ENCODE peak calls at places on chromosomes 7 and 10, in eight cellular contexts. X is effector CD4-positive, alpha-beta T cell; H is DMS 273 treated with DMSO at 0.1 percent for 48 hours; R is Daoy; T is activated naive CD4-positive, alpha-beta T cell; D is EL; W is HEK293T; C is skeletal muscle cell. Z is an unnamed sample.

GRCh38 chr10:127158663-127159062 is 37.7 kb downstream of the INSYN2A start:
- DNase-seq in X (no peak), H (no peak), R (no peak), T (no peak), D (no peak), W (no peak), C (no peak), Z (no peak)

GRCh38 chr7:37920619-37921339 is at the start of gene EPDR1:
- DNase-seq in X (no peak), H (peak), R (peak), T (no peak), D (no peak), W (peak), C (no peak), Z (no peak)

GRCh38 chr7:29228289-29229011 is 33.9 kb downstream of the CHN2 start:
- DNase-seq in X (no peak), H (peak), R (no peak), T (no peak), D (no peak), W (no peak), C (no peak), Z (no peak)

GRCh38 chr7:13321321-13321720 is 633.9 kb downstream of the ARL4A start:
- DNase-seq in X (no peak), H (no peak), R (no peak), T (no peak), D (no peak), W (no peak), C (no peak), Z (no peak)

GRCh38 chr7:121369462-121369861 is 26.6 kb downstream of the FAM3C start:
- DNase-seq in X (no peak), H (no peak), R (no peak), T (no peak), D (peak), W (no peak), C (peak), Z (no peak)

GRCh38 chr7:49324707-49325106 is 400.4 kb downstream of the CDC14C start:
- DNase-seq in X (no peak), H (no peak), R (peak), T (no peak), D (no peak), W (no peak), C (no peak), Z (no peak)

GRCh38 chr10:88232029-88232895 is 350.9 kb downstream of the RNLS start:
- DNase-seq in X (no peak), H (no peak), R (peak), T (no peak), D (peak), W (no peak), C (peak), Z (no peak)

GRCh38 chr10:3165196-3165595 is 7.4 kb downstream of the PITRM1 start:
- DNase-seq in X (no peak), H (no peak), R (no peak), T (no peak), D (no peak), W (no peak), C (no peak), Z (no peak)

GRCh38 chr7:2321020-2321419 is 6.8 kb upstream of the SNX8 start:
- DNase-seq in X (no peak), H (no peak), R (no peak), T (no peak), D (no peak), W (no peak), C (no peak), Z (no peak)

GRCh38 chr10:36492590-36493510 is 632.5 kb upstream of the ANKRD30A start:
- DNase-seq in X (no peak), H (no peak), R (peak), T (no peak), D (peak), W (no peak), C (no peak), Z (peak)

GRCh38 chr7:83014546-83014945 is 148.1 kb downstream of the PCLO start:
- DNase-seq in X (no peak), H (no peak), R (no peak), T (no peak), D (no peak), W (no peak), C (no peak), Z (no peak)

GRCh38 chr10:69721690-69722310 is 79.9 kb upstream of the COL13A1 start:
- DNase-seq in X (no peak), H (no peak), R (peak), T (no peak), D (peak), W (no peak), C (no peak), Z (no peak)

GRCh38 chr10:24866615-24867583 is 85.5 kb downstream of the PRTFDC1 start:
- DNase-seq in X (no peak), H (no peak), R (peak), T (no peak), D (peak), W (peak), C (peak), Z (peak)

GRCh38 chr10:32746869-32747268 is 211.2 kb downstream of the ITGB1 start:
- DNase-seq in X (no peak), H (no peak), R (no peak), T (no peak), D (no peak), W (no peak), C (no peak), Z (no peak)